ENCODE peak calls at places on chromosomes 4 and X, in eight cellular contexts. A is KG1, D is heart right ventricle, U is aorta, M is ascending aorta, Z is NCI-H1930, I is lung, X is omental fat pad. R is an unnamed sample.
A peak's percentile ranks its signal among the peaks of the same experiment; 100 is the strongest.

GRCh38 chr4:76485450-76485849 is 50.4 kb downstream of the SHROOM3 start:
- DNase-seq in X (no peak), Z (no peak), D (no peak), A (no peak), I (no peak), M (no peak), U (no peak), R (no peak)

GRCh38 chr4:117085185-117085701 is at the start of gene TRAM1L1:
- DNase-seq in A (no peak), M (no peak), X (no peak), Z (peak; percentile 50), D (peak; percentile 45), I (peak; percentile 58), U (peak; percentile 68), R (no peak)

GRCh38 chr4:15653864-15654391 is 1.2 kb downstream of the FBXL5 start:
- DNase-seq in Z (no peak), M (no peak), I (no peak), A (peak; percentile 45), U (no peak), D (no peak), X (no peak), R (no peak)

GRCh38 chrX:11416600-11416999 is 123.4 kb downstream of the AMELX start:
- DNase-seq in D (no peak), M (no peak), Z (no peak), A (no peak), U (no peak), X (no peak), I (no peak), R (no peak)

GRCh38 chrX:50626432-50626831 is 155.8 kb upstream of the DGKK start:
- DNase-seq in D (no peak), I (no peak), M (no peak), A (no peak), Z (no peak), X (no peak), U (no peak), R (no peak)

GRCh38 chrX:49978191-49978590 is 55.8 kb downstream of the CLCN5 start:
- DNase-seq in U (no peak), D (no peak), X (no peak), M (no peak), Z (no peak), A (no peak), I (no peak), R (no peak)

GRCh38 chr4:177492022-177492421 is 49.8 kb upstream of the AGA start:
- DNase-seq in Z (no peak), A (no peak), U (no peak), M (no peak), D (no peak), I (no peak), X (no peak), R (no peak)

GRCh38 chr4:11072999-11073398 is 355.7 kb downstream of the HS3ST1 start:
- DNase-seq in Z (no peak), D (no peak), M (no peak), U (no peak), X (no peak), I (no peak), A (no peak), R (no peak)

GRCh38 chr4:76473186-76473585 is 38.2 kb downstream of the SHROOM3 start:
- DNase-seq in Z (no peak), D (no peak), X (no peak), M (no peak), A (no peak), I (no peak), U (no peak), R (no peak)

GRCh38 chrX:110146521-110146920 is 143.6 kb downstream of the TMEM164 start:
- DNase-seq in I (peak; percentile 47), Z (peak; percentile 8), M (no peak), D (peak; percentile 20), A (no peak), X (no peak), U (no peak), R (peak; percentile 30)

GRCh38 chr4:1809754-1810502 is 16.8 kb downstream of the FGFR3 start:
- DNase-seq in A (peak; percentile 57), I (peak; percentile 57), U (no peak), M (no peak), Z (peak; percentile 50), D (peak; percentile 59), X (peak; percentile 28), R (peak; percentile 64)

GRCh38 chr4:128868758-128869157 is 59.3 kb downstream of the JADE1 start:
- DNase-seq in X (no peak), U (no peak), A (no peak), M (no peak), Z (no peak), D (no peak), I (no peak), R (no peak)

GRCh38 chrX:131747173-131747572 is 203.3 kb downstream of the OR13H1 start:
- DNase-seq in Z (peak; percentile 87), U (peak; percentile 82), D (peak; percentile 8), A (no peak), I (peak; percentile 74), X (no peak), M (no peak), R (peak; percentile 75)

GRCh38 chr4:147017081-147017480 is 71.4 kb upstream of the TTC29 start:
- DNase-seq in A (no peak), U (no peak), X (no peak), M (no peak), Z (no peak), I (no peak), D (no peak), R (no peak)

GRCh38 chr4:16090306-16090705 is 6.5 kb upstream of the PROM1 start:
- DNase-seq in A (no peak), U (no peak), Z (no peak), I (no peak), X (no peak), M (no peak), D (no peak), R (no peak)

GRCh38 chrX:76148753-76149152 is 24.1 kb upstream of the PBDC1 start:
- DNase-seq in M (no peak), A (no peak), I (no peak), D (peak; percentile 21), Z (no peak), X (no peak), U (peak; percentile 52), R (peak; percentile 62)

GRCh38 chr4:153242848-153243324 is 38.6 kb downstream of the TRIM2 start:
- DNase-seq in U (no peak), Z (no peak), I (no peak), A (no peak), X (no peak), D (no peak), M (no peak), R (no peak)

GRCh38 chrX:29858714-29859113 is 356.6 kb upstream of the MAGEB2 start:
- DNase-seq in I (no peak), Z (no peak), M (no peak), U (no peak), A (no peak), X (no peak), D (no peak), R (no peak)

GRCh38 chr4:184751585-184751956 is 17.7 kb upstream of the CENPU start:
- DNase-seq in A (no peak), U (no peak), X (no peak), I (no peak), Z (no peak), D (no peak), M (no peak), R (no peak)

GRCh38 chr4:173492315-173492714 is 37.7 kb downstream of the HAND2 start:
- DNase-seq in X (no peak), A (no peak), U (no peak), I (no peak), Z (no peak), D (no peak), M (no peak), R (no peak)

GRCh38 chr4:182593864-182594263 is 323.3 kb downstream of the DCTD start:
- DNase-seq in I (no peak), D (no peak), Z (no peak), M (no peak), A (no peak), U (no peak), X (no peak), R (no peak)

GRCh38 chrX:150291014-150291413 is 72.1 kb upstream of the MAMLD1 start:
- DNase-seq in A (no peak), U (no peak), X (no peak), Z (no peak), M (no peak), D (no peak), I (no peak), R (no peak)

GRCh38 chrX:95383778-95384177 is 1300.9 kb upstream of the DIAPH2 start:
- DNase-seq in Z (no peak), M (no peak), X (no peak), D (no peak), A (no peak), I (no peak), U (no peak), R (no peak)

R was measured in naive B cell.